ENCODE peak calls at places on chromosomes 13 and 19, in five cellular contexts. B is HepG2, L is K562, U is SK-N-SH, C is GM12878. A is an unnamed sample.

GRCh38 chr13:90104764-90105163 is 1242.7 kb upstream of the MIR17HG start:
- DNase-seq in U (no peak), B (no peak), L (no peak), C (no peak), A (no peak)

GRCh38 chr13:48078251-48078656 is 16.6 kb downstream of the MED4 start:
- DNase-seq in C (peak), U (no peak), L (no peak), B (peak), A (peak)

GRCh38 chr19:1665565-1666047 is 13.2 kb upstream of the TCF3 start:
- DNase-seq in C (no peak), U (no peak), L (peak), B (no peak), A (no peak)

GRCh38 chr19:54551293-54551692 is 22.3 kb upstream of the LILRA2 start:
- DNase-seq in B (no peak), U (no peak), L (no peak), C (peak), A (no peak)

GRCh38 chr13:49063526-49063925 is 87.8 kb downstream of the FNDC3A start:
- DNase-seq in C (no peak), L (no peak), B (no peak), U (no peak), A (no peak)

GRCh38 chr13:101529419-101529818 is 76.9 kb downstream of the ITGBL1 start:
- DNase-seq in B (no peak), C (no peak), U (no peak), L (no peak), A (no peak)

GRCh38 chr19:7349231-7349591 is 474 bp downstream of the ARHGEF18 start:
- DNase-seq in C (no peak), L (no peak), B (no peak), U (no peak), A (no peak)

GRCh38 chr19:16778796-16779411 is 50.3 kb upstream of the SIN3B start:
- DNase-seq in U (peak), L (peak), C (peak), B (peak), A (peak)

GRCh38 chr13:37616131-37616530 is 17.6 kb upstream of the POSTN start:
- DNase-seq in C (no peak), U (no peak), L (no peak), B (no peak), A (no peak)

GRCh38 chr19:41570639-41571112 is 5.3 kb upstream of the CEACAM21 start:
- DNase-seq in U (peak), L (peak), C (no peak), B (peak), A (peak)

GRCh38 chr13:71729441-71729840 is 137.6 kb downstream of the DACH1 start:
- DNase-seq in B (no peak), C (no peak), U (no peak), L (no peak), A (no peak)

GRCh38 chr13:91381371-91381770 is 17.1 kb upstream of the GPC5 start:
- DNase-seq in B (no peak), U (peak), C (no peak), L (peak), A (no peak)

GRCh38 chr13:36925603-36926002 is 5.6 kb upstream of the SMAD9 start:
- DNase-seq in L (no peak), C (no peak), B (no peak), U (no peak), A (no peak)

GRCh38 chr13:40653558-40654318 is 12.7 kb downstream of the FOXO1 start:
- DNase-seq in C (no peak), B (no peak), L (no peak), U (no peak), A (no peak)

GRCh38 chr19:43847246-43847645 is 20.1 kb downstream of the ZNF283 start:
- DNase-seq in L (no peak), U (no peak), B (no peak), C (no peak), A (no peak)

GRCh38 chr13:33891196-33891742 is 73.3 kb downstream of the RFC3 start:
- DNase-seq in C (no peak), L (no peak), U (no peak), B (no peak), A (no peak)
- TF ChIP-seq GABPA in C (no peak), L (no peak), U (no peak), B (no peak), A (no peak)

DNA sequence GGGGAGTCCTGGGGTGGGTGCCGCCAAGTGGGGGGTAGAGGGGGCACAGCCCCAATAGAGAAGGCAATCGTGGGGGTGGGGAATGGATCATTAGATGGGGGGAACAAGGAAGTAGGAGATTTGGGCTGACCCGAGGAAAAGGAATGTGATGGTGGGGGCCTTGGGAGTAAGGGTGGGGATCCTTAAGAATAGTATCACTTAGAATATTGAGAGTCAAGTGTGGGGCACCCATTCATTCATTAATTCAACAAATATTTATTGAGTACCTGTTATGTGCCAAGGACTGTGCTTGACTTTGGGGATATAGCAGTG is 641 bp downstream of the PPP5C start:
- DNase-seq in B (no peak), C (no peak), L (no peak), U (no peak), A (no peak)
- TF ChIP-seq CTCF in B (no peak), C (no peak), L (no peak), U (no peak), A (no peak)

GRCh38 chr13:99376924-99377323 is 69.7 kb upstream of the GPR183 start:
- DNase-seq in U (no peak), B (no peak), L (no peak), C (no peak), A (no peak)

GRCh38 chr13:99377641-99378040 is 70.4 kb upstream of the GPR183 start:
- DNase-seq in C (no peak), U (no peak), B (no peak), L (no peak), A (no peak)

GRCh38 chr13:99374994-99375805 is 68.0 kb upstream of the GPR183 start:
- DNase-seq in B (no peak), U (no peak), C (no peak), L (no peak), A (no peak)

GRCh38 chr13:99375806-99376080 is 68.5 kb upstream of the GPR183 start:
- DNase-seq in C (no peak), B (no peak), U (no peak), L (no peak), A (no peak)

GRCh38 chr13:99376132-99376531 is 68.9 kb upstream of the GPR183 start:
- DNase-seq in B (no peak), C (no peak), L (no peak), U (no peak), A (no peak)
- TF ChIP-seq REST in B (no peak), C (no peak), L (no peak), U (no peak), A (no peak)

GRCh38 chr13:28483313-28483931 is 11.5 kb downstream of the FLT1 start:
- DNase-seq in B (no peak), U (no peak), C (no peak), L (no peak), A (no peak)
- TF ChIP-seq GABPA in B (no peak), U (no peak), C (no peak), L (no peak), A (no peak)

GRCh38 chr13:51997641-51998330 is 13.5 kb downstream of the ATP7B start:
- DNase-seq in U (no peak), B (peak), C (no peak), L (peak), A (no peak)

GRCh38 chr13:51998723-51999471 is 12.4 kb downstream of the ATP7B start:
- DNase-seq in L (peak), U (no peak), B (peak), C (no peak), A (no peak)

GRCh38 chr13:52002361-52002760 is 8.9 kb downstream of the ATP7B start:
- DNase-seq in C (no peak), U (no peak), L (no peak), B (no peak), A (no peak)

GRCh38 chr13:52001120-52001731 is 10.0 kb downstream of the ATP7B start:
- DNase-seq in U (peak), L (peak), C (no peak), B (peak), A (no peak)

DNA sequence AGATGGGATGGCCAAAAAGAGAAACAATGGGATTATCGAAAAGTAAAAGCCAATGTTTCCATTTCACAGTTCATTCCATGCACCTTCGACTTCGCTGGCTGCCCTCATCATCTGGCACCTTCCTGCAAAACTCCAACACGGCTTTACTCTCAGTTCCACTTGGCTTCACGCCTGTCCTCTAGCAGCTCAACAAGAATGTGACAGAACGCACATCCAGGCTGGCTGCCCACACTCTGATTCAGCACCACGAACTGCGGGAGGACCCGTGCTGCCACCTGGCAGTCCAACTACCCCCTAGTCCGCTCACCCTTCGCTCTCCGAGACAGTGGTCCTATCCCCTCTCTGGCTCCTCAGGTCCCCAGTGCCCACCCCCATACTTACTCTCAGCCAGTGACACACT is 11.7 kb downstream of the ATP7B start:
- DNase-seq in C (no peak), U (no peak), B (no peak), L (no peak), A (no peak)
- TF ChIP-seq CTCF in C (no peak), U (no peak), B (no peak), L (no peak), A (no peak)

DNA sequence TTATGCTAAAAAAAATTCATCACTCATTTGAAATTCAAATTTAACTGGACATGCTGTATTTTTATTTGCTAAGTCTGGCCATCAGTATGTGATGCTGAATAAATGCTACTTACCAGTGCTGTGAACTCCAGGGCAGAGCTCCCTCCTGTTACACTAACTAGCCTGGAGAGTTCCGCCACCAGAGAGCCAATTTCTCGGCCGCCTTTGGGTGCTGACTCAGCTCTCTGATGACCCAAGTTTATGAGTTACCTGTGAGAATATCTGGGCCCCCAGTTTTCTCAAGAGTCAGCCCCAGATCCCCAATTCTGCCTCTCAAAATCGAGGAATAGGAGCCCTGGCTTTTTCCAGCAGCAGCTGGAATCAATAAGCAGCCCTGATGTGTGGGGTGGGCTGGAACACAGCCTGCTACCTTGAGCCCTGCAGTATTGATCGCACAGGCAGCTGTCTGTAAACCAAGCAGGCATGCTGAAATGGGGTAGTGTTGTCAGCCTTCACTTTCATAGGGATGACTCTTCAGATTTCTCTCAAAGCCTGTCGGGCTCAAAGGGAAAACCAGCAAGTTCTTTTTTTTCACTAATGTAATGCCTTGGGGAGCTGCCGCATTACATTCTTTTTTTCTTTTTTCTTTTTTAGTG is 113.7 kb downstream of the DNAJC15 start:
- DNase-seq in L (no peak), C (no peak), U (peak), B (peak), A (no peak)
- TF ChIP-seq REST in L (no peak), C (no peak), U (no peak), B (no peak), A (no peak)

GRCh38 chr19:51090471-51090870 is 7.8 kb upstream of the KLK14 start:
- DNase-seq in B (no peak), U (no peak), L (no peak), C (no peak), A (no peak)

GRCh38 chr19:51091895-51092873 is 9.5 kb upstream of the KLK14 start:
- DNase-seq in U (no peak), L (no peak), C (no peak), B (no peak), A (no peak)

GRCh38 chr19:51093066-51093465 is 10.4 kb upstream of the KLK14 start:
- DNase-seq in U (no peak), B (peak), L (no peak), C (no peak), A (no peak)

GRCh38 chr19:51091126-51091525 is 8.4 kb upstream of the KLK14 start:
- DNase-seq in B (no peak), C (no peak), L (no peak), U (no peak), A (no peak)

DNA sequence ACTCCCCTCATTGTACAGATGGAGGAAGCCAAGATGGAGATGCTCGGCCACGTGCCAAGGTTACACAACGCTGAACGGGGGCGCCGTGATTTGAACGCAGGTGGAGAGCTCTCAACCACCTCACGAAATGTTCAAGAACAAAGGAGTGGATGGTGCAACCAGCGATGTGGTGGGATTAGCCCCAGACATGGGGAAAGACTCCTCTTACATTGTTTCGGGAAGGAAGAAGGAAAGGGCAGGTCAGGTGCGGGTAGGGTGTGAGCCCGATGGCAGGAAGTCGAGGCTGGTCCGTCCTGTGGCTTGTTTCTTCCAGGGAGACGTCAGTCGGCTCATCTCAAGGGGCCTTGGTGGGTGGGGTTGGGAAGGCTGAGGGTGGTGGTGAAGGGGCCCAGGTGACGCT is 7.1 kb upstream of the KLK14 start:
- DNase-seq in C (no peak), B (no peak), L (no peak), U (no peak), A (no peak)
- TF ChIP-seq GABPA in C (no peak), B (no peak), L (no peak), U (no peak), A (no peak)

DNA sequence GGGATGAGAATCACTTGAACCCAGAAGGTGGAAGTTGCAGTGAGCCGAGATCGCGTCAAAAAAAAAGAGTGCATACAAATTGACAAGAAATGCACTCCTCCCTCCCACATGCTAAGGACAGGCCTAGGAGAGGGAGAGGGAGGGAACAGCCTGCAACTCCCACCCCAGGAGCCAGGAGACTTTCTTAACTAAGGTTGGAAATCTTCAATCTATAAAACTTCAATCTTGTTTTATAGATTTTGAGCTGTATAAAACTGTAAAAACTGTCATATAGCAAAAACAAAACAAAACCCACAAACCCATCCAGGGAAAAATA is 1.3 kb upstream of the SYCN start:
- DNase-seq in L (no peak), C (no peak), B (no peak), U (no peak), A (no peak)
- TF ChIP-seq CTCF in L (no peak), C (no peak), B (no peak), U (no peak), A (no peak)

DNA sequence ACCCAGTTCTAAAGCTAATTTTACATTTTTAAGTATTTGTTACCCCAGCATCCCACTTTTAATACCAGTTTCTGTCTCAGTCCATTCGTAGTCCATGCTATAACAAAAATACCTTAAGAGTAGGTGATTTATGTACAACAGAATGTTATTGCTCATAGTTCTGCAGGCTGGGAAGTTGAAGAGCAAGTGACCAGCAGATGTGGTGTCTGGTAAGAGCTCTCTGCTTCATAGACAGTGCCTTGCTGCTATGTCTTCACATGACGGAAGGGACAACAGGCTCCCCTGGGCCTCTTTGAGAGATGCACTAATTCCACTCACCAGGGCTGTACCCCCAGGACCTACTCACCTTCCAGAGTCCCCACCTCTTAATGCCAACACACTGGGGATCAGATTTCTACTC is 96.6 kb downstream of the COL4A2 start:
- DNase-seq in L (no peak), C (no peak), U (no peak), B (no peak), A (no peak)
- TF ChIP-seq REST in L (no peak), C (no peak), U (no peak), B (no peak), A (no peak)

A was measured in HL-60.